ENCODE peak calls at places on chromosome 5, in six cellular contexts. U, Y, W, E, J and G are unnamed samples.
A peak's percentile ranks its signal among the peaks of the same experiment; 100 is the strongest.

GRCh38 chr5:54091416-54092130 is 218.8 kb downstream of the ARL15 start:
- DNase-seq in J (no peak), Y (no peak), U (peak; percentile 52), W (no peak), E (no peak), G (no peak)

GRCh38 chr5:3741372-3741770 is 145.7 kb downstream of the IRX1 start:
- DNase-seq in W (no peak), Y (no peak), U (peak; percentile 25), E (no peak), J (no peak), G (no peak)

GRCh38 chr5:139104577-139105271 is 93.4 kb downstream of the SIL1 start:
- DNase-seq in E (peak; percentile 97), W (peak; percentile 90), J (peak; percentile 87), Y (no peak), U (peak; percentile 96), G (no peak)

GRCh38 chr5:19314840-19315239 is 673.2 kb downstream of the CDH18 start:
- DNase-seq in J (peak; percentile 28), U (peak; percentile 57), E (no peak), Y (no peak), W (no peak), G (no peak)

GRCh38 chr5:177194278-177194677 is 60.7 kb downstream of the NSD1 start:
- DNase-seq in Y (no peak), J (peak; percentile 31), U (peak; percentile 96), E (peak; percentile 93), W (peak; percentile 94), G (no peak)

GRCh38 chr5:181173420-181174342 is 26.3 kb downstream of the OR2V2 start:
- DNase-seq in W (peak; percentile 79), Y (no peak), U (peak; percentile 80), J (no peak), E (peak; percentile 34), G (no peak)

GRCh38 chr5:158953929-158954534 is 145.7 kb downstream of the EBF1 start:
- DNase-seq in U (no peak), E (peak; percentile 63), J (no peak), W (no peak), Y (no peak), G (no peak)

GRCh38 chr5:4017076-4017803 is 421.6 kb downstream of the IRX1 start:
- DNase-seq in W (no peak), Y (no peak), U (no peak), J (no peak), E (no peak), G (no peak)

GRCh38 chr5:149747141-149747832 is 17.2 kb downstream of the PPARGC1B start:
- DNase-seq in E (no peak), W (no peak), Y (no peak), U (no peak), J (no peak), G (no peak)

GRCh38 chr5:31824886-31825774 is 186.2 kb downstream of the PDZD2 start:
- DNase-seq in U (peak; percentile 42), Y (peak; percentile 15), W (peak; percentile 59), J (peak; percentile 72), E (peak; percentile 78), G (no peak)

GRCh38 chr5:11322133-11322532 is 561.1 kb upstream of the DAP start:
- DNase-seq in U (peak; percentile 26), J (no peak), W (no peak), Y (no peak), E (peak; percentile 3), G (no peak)

GRCh38 chr5:102801375-102801774 is 46.3 kb downstream of the PAM start:
- DNase-seq in E (no peak), U (peak; percentile 36), Y (no peak), J (no peak), W (no peak), G (no peak)

GRCh38 chr5:33850100-33850594 is 41.6 kb downstream of the ADAMTS12 start:
- DNase-seq in J (no peak), Y (no peak), E (peak; percentile 64), U (peak; percentile 86), W (peak; percentile 75), G (no peak)

GRCh38 chr5:180648658-180649296 is 623 bp downstream of the FLT4 start:
- DNase-seq in J (no peak), E (no peak), Y (no peak), W (no peak), U (no peak), G (no peak)

GRCh38 chr5:143262393-143263174 is 140.9 kb downstream of the NR3C1 start:
- DNase-seq in U (peak; percentile 91), W (peak; percentile 99), Y (no peak), E (peak; percentile 94), J (no peak), G (no peak)

GRCh38 chr5:64644831-64645230 is 45.5 kb upstream of the SHISAL2B start:
- DNase-seq in E (no peak), U (no peak), W (no peak), J (no peak), Y (no peak), G (no peak)

GRCh38 chr5:155004138-155004744 is 9.3 kb upstream of the KIF4B start:
- DNase-seq in U (no peak), Y (no peak), E (peak; percentile 38), W (no peak), J (no peak), G (peak; percentile 27)

GRCh38 chr5:168552146-168552545 is 23.0 kb downstream of the FBLL1 start:
- DNase-seq in W (peak; percentile 97), U (peak; percentile 96), Y (no peak), E (peak; percentile 75), J (no peak), G (no peak)

GRCh38 chr5:126369995-126370731 is 53.0 kb upstream of the GRAMD2B start:
- DNase-seq in Y (peak; percentile 16), E (peak; percentile 53), J (no peak), U (no peak), W (peak; percentile 23), G (no peak)

GRCh38 chr5:171537463-171537862 is 118.0 kb downstream of the FGF18 start:
- DNase-seq in W (no peak), U (peak; percentile 49), J (no peak), E (peak; percentile 66), Y (no peak), G (no peak)

GRCh38 chr5:177507596-177508216 is 1.9 kb downstream of the DOK3 start:
- DNase-seq in J (no peak), W (no peak), Y (no peak), U (no peak), E (no peak), G (no peak)

GRCh38 chr5:43425965-43426364 is 13.8 kb upstream of the CCL28 start:
- DNase-seq in Y (no peak), J (no peak), W (peak; percentile 80), U (peak; percentile 98), E (peak; percentile 84), G (no peak)

GRCh38 chr5:989961-990530 is 18.6 kb upstream of the NKD2 start:
- DNase-seq in E (no peak), Y (no peak), J (no peak), W (no peak), U (no peak), G (no peak)

GRCh38 chr5:94545870-94546625 is 72.4 kb downstream of the KIAA0825 start:
- DNase-seq in E (no peak), W (no peak), U (no peak), J (no peak), Y (no peak), G (no peak)

GRCh38 chr5:135034186-135034962 is at the start of gene PITX1:
- DNase-seq in U (peak; percentile 22), Y (peak; percentile 34), E (peak; percentile 44), J (no peak), W (peak; percentile 69), G (no peak)

GRCh38 chr5:118407958-118408357 is 580.4 kb downstream of the DTWD2 start:
- DNase-seq in Y (no peak), W (no peak), U (no peak), E (no peak), J (no peak), G (no peak)

DNA sequence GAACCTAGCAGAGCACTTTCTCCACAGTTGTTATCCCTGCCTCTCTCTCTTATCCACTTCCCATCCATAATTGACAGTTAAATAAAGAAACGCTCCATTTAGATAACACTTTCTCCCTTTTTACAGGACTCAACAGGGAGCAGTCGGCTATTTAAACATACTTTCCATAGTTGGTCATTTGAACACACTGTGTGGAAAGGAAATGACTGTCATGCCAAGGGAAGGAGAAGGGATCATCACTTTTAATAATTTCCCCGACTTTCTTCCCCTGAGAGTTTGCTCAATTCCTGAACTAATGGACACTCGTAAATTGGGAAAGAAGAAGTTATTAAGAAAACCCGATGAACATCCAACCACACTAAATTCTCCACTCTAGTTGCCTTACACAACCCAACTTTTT is 400.8 kb upstream of the PTGER4 start:
- DNase-seq in U (no peak), E (no peak), W (no peak), Y (no peak), J (no peak), G (no peak)
- H3K36me3 ChIP-seq in U (no peaks in the 10 kb centered on the region), E (no peaks in the 10 kb centered on the region), W (no peaks in the 10 kb centered on the region), Y (no peaks in the 10 kb centered on the region), J (no peaks in the 10 kb centered on the region), G (no peaks in the 10 kb centered on the region)

DNA sequence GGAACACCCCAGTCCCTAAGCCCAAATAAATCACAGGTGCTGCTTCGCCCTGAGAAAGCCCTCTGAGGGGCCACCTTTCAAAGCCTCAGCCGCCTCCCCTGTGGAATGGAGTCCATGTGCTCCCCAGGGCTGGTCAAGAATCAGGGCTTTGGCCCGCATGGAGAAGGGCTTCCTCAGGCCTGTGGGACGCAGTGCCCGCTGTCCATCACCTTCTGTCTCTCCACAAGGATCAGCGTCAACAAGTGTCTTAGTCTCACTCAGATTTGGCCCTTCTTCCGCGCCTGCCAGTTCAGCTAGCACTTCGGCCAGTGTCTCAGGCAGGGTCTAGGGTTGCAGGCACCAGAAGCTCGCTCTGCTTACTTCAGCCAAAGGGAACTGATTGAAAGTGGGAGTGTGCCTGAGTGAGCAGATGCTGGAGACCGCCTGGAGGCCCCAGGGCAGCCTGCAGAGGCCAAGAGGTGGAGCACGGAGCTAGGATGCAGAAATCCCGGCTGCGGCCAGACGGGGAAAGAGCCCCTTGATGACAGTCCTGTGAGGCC is 16.5 kb downstream of the HNRNPH1 start:
- DNase-seq in W (no peak), Y (no peak), U (no peak), E (no peak), J (no peak), G (no peak)
- H3K36me3 ChIP-seq in W (peaks cover 69% of the 10 kb centered on the region), Y (peaks cover 13% of the 10 kb centered on the region), U (peaks cover 35% of the 10 kb centered on the region), E (peaks cover 25% of the 10 kb centered on the region), J (no peaks in the 10 kb centered on the region), G (peaks cover 34% of the 10 kb centered on the region)

GRCh38 chr5:6725448-6725847 is 12.2 kb downstream of the TENT4A start:
- DNase-seq in E (no peak), Y (no peak), W (no peak), U (no peak), J (no peak), G (no peak)
- H3K36me3 ChIP-seq in E (no peaks in the 10 kb centered on the region), Y (no peaks in the 10 kb centered on the region), W (peaks cover 5% of the 10 kb centered on the region), U (no peaks in the 10 kb centered on the region), J (no peaks in the 10 kb centered on the region), G (no peaks in the 10 kb centered on the region)

GRCh38 chr5:151153300-151153699 is 4.3 kb downstream of the ANXA6 start:
- DNase-seq in E (no peak), W (no peak), U (no peak), J (no peak), Y (no peak), G (no peak)

GRCh38 chr5:151150484-151151262 is 6.9 kb downstream of the ANXA6 start:
- DNase-seq in E (peak; percentile 63), J (peak; percentile 73), W (peak; percentile 47), U (peak; percentile 21), Y (no peak), G (no peak)

GRCh38 chr5:151151793-151152192 is 5.8 kb downstream of the ANXA6 start:
- DNase-seq in W (peak; percentile 47), Y (no peak), E (peak; percentile 61), U (peak; percentile 57), J (no peak), G (no peak)

GRCh38 chr5:151153766-151154272 is 3.8 kb downstream of the ANXA6 start:
- DNase-seq in E (peak; percentile 53), J (no peak), U (no peak), Y (no peak), W (no peak), G (no peak)

GRCh38 chr5:151151263-151151660 is 6.3 kb downstream of the ANXA6 start:
- DNase-seq in E (no peak), U (no peak), W (no peak), Y (no peak), J (no peak), G (no peak)
- H3K36me3 ChIP-seq in E (no peaks in the 10 kb centered on the region), U (peaks cover 4% of the 10 kb centered on the region), W (peaks cover 30% of the 10 kb centered on the region), Y (no peaks in the 10 kb centered on the region), J (no peaks in the 10 kb centered on the region), G (peaks cover 2% of the 10 kb centered on the region)